ENCODE peak calls at places on chromosomes 13 and 19, in eight cellular contexts. G is GM10248, J is fibroblast of lung, K is breast epithelium, W is WTC11, Q is astrocyte of the cerebellum, M is GM12865, Z is Caco-2. Y is an unnamed sample.

GRCh38 chr13:66222926-66223325 is 1007.2 kb downstream of the PCDH9 start:
- DNase-seq in G (no peak), J (no peak), K (no peak), W (no peak), Q (no peak), M (no peak), Z (no peak), Y (no peak)

GRCh38 chr19:46587861-46588260 is 13.3 kb upstream of the CALM3 start:
- DNase-seq in G (no peak), J (no peak), K (no peak), W (no peak), Q (no peak), M (no peak), Z (no peak), Y (no peak)

GRCh38 chr13:51532736-51533197 is 51.5 kb upstream of the WDFY2 start:
- DNase-seq in G (no peak), J (no peak), K (no peak), W (no peak), Q (no peak), M (no peak), Z (no peak), Y (no peak)

GRCh38 chr13:105914637-105915036 is 620.8 kb downstream of the EFNB2 start:
- DNase-seq in G (no peak), J (peak), K (no peak), W (no peak), Q (peak), M (no peak), Z (no peak), Y (no peak)

GRCh38 chr19:1632462-1633268 is 19.8 kb downstream of the TCF3 start:
- DNase-seq in G (no peak), J (no peak), K (no peak), W (no peak), Q (no peak), M (no peak), Z (peak), Y (no peak)

GRCh38 chr19:47071731-47072130 is 23.3 kb upstream of the TMEM160 start:
- DNase-seq in G (no peak), J (no peak), K (no peak), W (no peak), Q (no peak), M (no peak), Z (no peak), Y (no peak)

GRCh38 chr13:76656496-76656895 is 229.7 kb downstream of the KCTD12 start:
- DNase-seq in G (no peak), J (no peak), K (no peak), W (no peak), Q (no peak), M (no peak), Z (no peak), Y (no peak)

GRCh38 chr13:98461525-98462240 is 115.2 kb downstream of the STK24 start:
- DNase-seq in G (no peak), J (no peak), K (no peak), W (no peak), Q (no peak), M (no peak), Z (no peak), Y (no peak)

GRCh38 chr19:18763674-18764590 is 27.2 kb downstream of the COMP start:
- DNase-seq in G (no peak), J (no peak), K (peak), W (no peak), Q (no peak), M (no peak), Z (no peak), Y (no peak)

GRCh38 chr13:35139591-35139990 is 197.5 kb downstream of the NBEA start:
- DNase-seq in G (no peak), J (peak), K (no peak), W (no peak), Q (no peak), M (no peak), Z (no peak), Y (no peak)

GRCh38 chr13:51091839-51092238 is 19.2 kb downstream of the C13orf42 start:
- DNase-seq in G (no peak), J (no peak), K (no peak), W (no peak), Q (no peak), M (no peak), Z (no peak), Y (no peak)

GRCh38 chr19:10279737-10280442 is 6.9 kb upstream of the ICAM4 start:
- DNase-seq in G (no peak), J (no peak), K (no peak), W (no peak), Q (no peak), M (no peak), Z (no peak), Y (no peak)

GRCh38 chr19:51470966-51471365 is 7.4 kb upstream of the CEACAM18 start:
- DNase-seq in G (no peak), J (no peak), K (no peak), W (no peak), Q (no peak), M (no peak), Z (no peak), Y (no peak)

GRCh38 chr13:98557934-98558630 is 18.8 kb downstream of the STK24 start:
- DNase-seq in G (no peak), J (no peak), K (no peak), W (no peak), Q (no peak), M (no peak), Z (no peak), Y (no peak)

GRCh38 chr19:18468517-18468916 is 30.6 kb upstream of the ISYNA1 start:
- DNase-seq in G (no peak), J (no peak), K (no peak), W (no peak), Q (no peak), M (no peak), Z (no peak), Y (no peak)

GRCh38 chr13:43537124-43537523 is 249.6 kb downstream of the ENOX1 start:
- DNase-seq in G (no peak), J (peak), K (no peak), W (no peak), Q (no peak), M (no peak), Z (no peak), Y (no peak)

GRCh38 chr19:6100284-6100915 is 9.9 kb downstream of the RFX2 start:
- DNase-seq in G (peak), J (no peak), K (no peak), W (no peak), Q (no peak), M (peak), Z (no peak), Y (no peak)

GRCh38 chr19:58007285-58007684 is 4.7 kb upstream of the ZNF606 start:
- DNase-seq in G (no peak), J (no peak), K (no peak), W (peak), Q (no peak), M (no peak), Z (peak), Y (no peak)

GRCh38 chr13:47875206-47875605 is 125.9 kb downstream of the SUCLA2 start:
- DNase-seq in G (no peak), J (no peak), K (no peak), W (no peak), Q (no peak), M (no peak), Z (no peak), Y (no peak)

GRCh38 chr13:32737111-32737571 is 150.9 kb downstream of the PDS5B start:
- DNase-seq in G (peak), J (peak), K (no peak), W (no peak), Q (no peak), M (peak), Z (no peak), Y (no peak)

GRCh38 chr13:40428354-40428753 is 238.1 kb downstream of the FOXO1 start:
- DNase-seq in G (no peak), J (no peak), K (no peak), W (no peak), Q (no peak), M (no peak), Z (no peak), Y (no peak)
- TF ChIP-seq CTCF in G (no peak), J (no peak), K (no peak), W (no peak), Q (no peak), M (no peak), Z (no peak), Y (no peak)

GRCh38 chr13:42216422-42216735 is 55.6 kb upstream of the AKAP11 start:
- DNase-seq in G (no peak), J (no peak), K (no peak), W (no peak), Q (no peak), M (no peak), Z (no peak), Y (no peak)
- TF ChIP-seq CTCF in G (no peak), J (no peak), K (no peak), W (no peak), Q (no peak), M (no peak), Z (peak), Y (no peak)

GRCh38 chr19:42542791-42543190 is 14.5 kb upstream of the CEACAM1 start:
- DNase-seq in G (no peak), J (no peak), K (no peak), W (no peak), Q (no peak), M (no peak), Z (no peak), Y (no peak)
- TF ChIP-seq CTCF in G (peak), J (no peak), K (no peak), W (no peak), Q (no peak), M (no peak), Z (peak), Y (no peak)

GRCh38 chr19:27774337-27774736 is 1438.6 kb downstream of the UQCRFS1 start:
- DNase-seq in G (no peak), J (no peak), K (no peak), W (peak), Q (no peak), M (no peak), Z (peak), Y (no peak)
- TF ChIP-seq CTCF in G (no peak), J (peak), K (no peak), W (peak), Q (peak), M (peak), Z (peak), Y (peak)

GRCh38 chr13:73717632-73718031 is 416.6 kb downstream of the KLF12 start:
- DNase-seq in G (no peak), J (peak), K (no peak), W (no peak), Q (peak), M (no peak), Z (no peak), Y (no peak)

GRCh38 chr13:73718248-73718647 is 416.0 kb downstream of the KLF12 start:
- DNase-seq in G (no peak), J (no peak), K (no peak), W (no peak), Q (no peak), M (no peak), Z (no peak), Y (no peak)

GRCh38 chr13:73720216-73720840 is 413.9 kb downstream of the KLF12 start:
- DNase-seq in G (no peak), J (no peak), K (no peak), W (no peak), Q (no peak), M (no peak), Z (no peak), Y (no peak)

GRCh38 chr13:73721571-73721970 is 412.6 kb downstream of the KLF12 start:
- DNase-seq in G (no peak), J (no peak), K (no peak), W (no peak), Q (no peak), M (no peak), Z (no peak), Y (no peak)

GRCh38 chr13:73722120-73722519 is 412.1 kb downstream of the KLF12 start:
- DNase-seq in G (peak), J (peak), K (no peak), W (no peak), Q (peak), M (peak), Z (peak), Y (no peak)
- TF ChIP-seq CTCF in G (peak), J (no peak), K (no peak), W (no peak), Q (peak), M (peak), Z (peak), Y (no peak)

GRCh38 chr19:45498411-45499195 is at the start of gene PPM1N:
- DNase-seq in G (peak), J (no peak), K (no peak), W (peak), Q (no peak), M (peak), Z (no peak), Y (no peak)
- TF ChIP-seq CTCF in G (peak), J (no peak), K (no peak), W (no peak), Q (no peak), M (peak), Z (no peak), Y (no peak)

GRCh38 chr13:24361852-24362366 is 52.5 kb downstream of the C1QTNF9 start:
- DNase-seq in G (no peak), J (no peak), K (no peak), W (no peak), Q (no peak), M (no peak), Z (no peak), Y (no peak)

GRCh38 chr13:24360106-24360505 is 50.7 kb downstream of the C1QTNF9 start:
- DNase-seq in G (no peak), J (no peak), K (no peak), W (no peak), Q (no peak), M (no peak), Z (no peak), Y (no peak)

GRCh38 chr13:24361138-24361537 is 51.8 kb downstream of the C1QTNF9 start:
- DNase-seq in G (no peak), J (no peak), K (no peak), W (no peak), Q (no peak), M (no peak), Z (no peak), Y (no peak)

GRCh38 chr13:24362435-24362951 is 53.1 kb downstream of the C1QTNF9 start:
- DNase-seq in G (no peak), J (no peak), K (no peak), W (no peak), Q (no peak), M (no peak), Z (no peak), Y (no peak)

GRCh38 chr13:24365191-24365590 is 55.8 kb downstream of the C1QTNF9 start:
- DNase-seq in G (no peak), J (no peak), K (no peak), W (no peak), Q (no peak), M (no peak), Z (no peak), Y (no peak)
- TF ChIP-seq CTCF in G (no peak), J (no peak), K (no peak), W (no peak), Q (no peak), M (no peak), Z (no peak), Y (no peak)

Y was measured in mesothelial cell of epicardium.